ENCODE peak calls at places on chromosomes 11 and 22, in nine cellular contexts. S is DMS79 treated with DMSO at 0.1 percent for 48 hours; L is stimulated activated CD4-positive, alpha-beta T cell treated with anti-CD3 and anti-CD28 coated beads, TNF-alpha, amount 100 ng/mL, for 48 hours; Y is H9; F is HS-5; D is adrenal gland; K is posterior vena cava; B is sciatic nerve; H is kidney tubule cell. G is an unnamed sample.

GRCh38 chr11:121650520-121651266 is 197.9 kb upstream of the SORL1-AS1 start:
- DNase-seq in Y (no peak), D (no peak), K (no peak), L (no peak), F (no peak), S (no peak), H (no peak), B (no peak), G (no peak)

GRCh38 chr22:49328630-49329405 is 498.9 kb downstream of the BRD1 start:
- DNase-seq in Y (no peak), B (peak; percentile 17), H (no peak), S (no peak), L (no peak), D (no peak), F (no peak), K (peak; percentile 16), G (no peak)

GRCh38 chr11:12540913-12541587 is 133.2 kb upstream of the TEAD1 start:
- DNase-seq in B (no peak), D (peak; percentile 32), F (peak; percentile 73), H (peak; percentile 81), K (no peak), Y (no peak), S (no peak), L (no peak), G (peak; percentile 94)

GRCh38 chr11:117039897-117040296 is 58.3 kb downstream of the SIK3 start:
- DNase-seq in F (no peak), H (peak; percentile 53), L (no peak), S (no peak), K (no peak), D (no peak), Y (no peak), B (no peak), G (no peak)

GRCh38 chr11:45803981-45804805 is 756 bp upstream of the SLC35C1 start:
- DNase-seq in Y (peak; percentile 82), K (peak; percentile 95), S (peak; percentile 66), L (peak; percentile 55), D (peak; percentile 80), F (no peak), H (peak; percentile 72), B (peak; percentile 88), G (peak; percentile 54)

GRCh38 chr22:35191412-35191811 is 65.9 kb upstream of the HMGXB4 start:
- DNase-seq in F (peak; percentile 26), K (no peak), L (no peak), Y (no peak), D (no peak), H (peak; percentile 77), S (no peak), B (no peak), G (peak; percentile 36)

GRCh38 chr11:25910090-25910489 is 421.8 kb upstream of the ANO3 start:
- DNase-seq in B (no peak), F (no peak), H (peak; percentile 37), Y (no peak), D (no peak), S (peak; percentile 27), L (no peak), K (no peak), G (no peak)

GRCh38 chr11:6682591-6682935 is 577 bp downstream of the MRPL17 start:
- DNase-seq in B (no peak), S (no peak), H (no peak), D (no peak), F (no peak), K (no peak), L (no peak), Y (no peak), G (no peak)

GRCh38 chr11:109697140-109697843 is 275.3 kb downstream of the C11orf87 start:
- DNase-seq in S (no peak), B (no peak), Y (peak; percentile 68), F (peak; percentile 23), K (no peak), H (peak; percentile 57), D (peak; percentile 32), L (no peak), G (peak; percentile 18)